ENCODE peak calls at places on chromosomes 3 and 15, in five cellular contexts. A is stomach, M is heart left ventricle, H is right lobe of liver, T is uterus. O is an unnamed sample. For H3K36me3, the result is how much of the 10 kb centered on the place peaks cover.

GRCh38 chr3:113214917-113215595 is 3.7 kb downstream of the BOC start:
- DNase-seq in A (no peak), M (no peak), H (no peak), T (no peak), O (no peak)

GRCh38 chr15:34318277-34319079 is 19.1 kb downstream of the SLC12A6 start:
- DNase-seq in T (peak), M (peak), H (peak), A (peak), O (peak)

GRCh38 chr15:92902020-92902419 is 1.9 kb downstream of the CHD2 start:
- DNase-seq in T (no peak), H (no peak), M (no peak), A (no peak), O (no peak)

GRCh38 chr15:56797720-56798275 is 64.5 kb upstream of the ZNF280D start:
- DNase-seq in A (no peak), H (no peak), T (no peak), M (no peak), O (no peak)

GRCh38 chr3:114685053-114685630 is 391.3 kb downstream of the TIGIT start:
- DNase-seq in A (peak), T (no peak), H (no peak), M (no peak), O (no peak)

GRCh38 chr15:73781038-73781925 is 28.1 kb upstream of the INSYN1 start:
- DNase-seq in M (no peak), H (no peak), A (no peak), T (no peak), O (no peak)

GRCh38 chr15:70859322-70859908 is 5.5 kb upstream of the LARP6 start:
- DNase-seq in T (no peak), H (no peak), M (no peak), A (no peak), O (no peak)

GRCh38 chr15:87916208-87916607 is 340.3 kb downstream of the NTRK3 start:
- DNase-seq in H (no peak), A (no peak), T (no peak), M (no peak), O (no peak)

GRCh38 chr3:114115151-114115550 is 58.6 kb downstream of the QTRT2 start:
- DNase-seq in H (no peak), M (no peak), T (no peak), A (no peak), O (no peak)

GRCh38 chr3:175940881-175941280 is 1081.7 kb downstream of the NAALADL2 start:
- DNase-seq in H (no peak), M (no peak), A (no peak), T (no peak), O (no peak)

GRCh38 chr3:18189651-18190050 is 235.5 kb downstream of the SATB1 start:
- DNase-seq in H (no peak), A (no peak), M (no peak), T (no peak), O (peak)

GRCh38 chr3:31522152-31522551 is 10.6 kb upstream of the STT3B start:
- DNase-seq in T (no peak), A (no peak), H (no peak), M (no peak), O (peak)

GRCh38 chr3:30604566-30604965 is 1.8 kb upstream of the TGFBR2 start:
- DNase-seq in A (no peak), H (no peak), M (no peak), T (no peak), O (no peak)

GRCh38 chr3:196463478-196463756 is 31.2 kb upstream of the UBXN7 start:
- DNase-seq in M (no peak), H (no peak), T (no peak), A (no peak), O (no peak)

GRCh38 chr3:10074666-10075065 is 33.4 kb downstream of the FANCD2OS start:
- DNase-seq in H (no peak), T (no peak), M (no peak), A (no peak), O (no peak)

GRCh38 chr3:53223025-53223424 is 32.8 kb downstream of the TKT start:
- DNase-seq in A (no peak), H (no peak), T (no peak), M (no peak), O (no peak)

GRCh38 chr3:67765575-67765974 is 111.2 kb upstream of the SUCLG2 start:
- DNase-seq in T (no peak), A (no peak), H (no peak), M (no peak), O (no peak)

GRCh38 chr3:15645740-15646490 is 44.4 kb downstream of the BTD start:
- DNase-seq in H (no peak), A (no peak), T (peak), M (no peak), O (no peak)

GRCh38 chr15:25173241-25174028 is 218.6 kb downstream of the SNRPN start:
- DNase-seq in T (peak), A (peak), H (peak), M (peak), O (no peak)

GRCh38 chr15:67943475-67943874 is 103.6 kb upstream of the RNU6-1 start:
- DNase-seq in A (no peak), H (no peak), T (no peak), M (no peak), O (no peak)

GRCh38 chr3:141323936-141324704 is 44.2 kb upstream of the ZBTB38 start:
- DNase-seq in M (no peak), A (no peak), T (no peak), H (no peak), O (no peak)
- H3K36me3 ChIP-seq in M (under half), A (under half), T (under half), H (under half), O (under half)

GRCh38 chr3:59046839-59047238 is 3.0 kb downstream of the CFAP20DC start:
- DNase-seq in M (no peak), T (no peak), A (no peak), H (no peak), O (no peak)

GRCh38 chr3:59052803-59053411 is 3.1 kb upstream of the CFAP20DC start:
- DNase-seq in M (no peak), A (no peak), H (no peak), T (no peak), O (peak)

GRCh38 chr3:59049671-59050331 is at the start of gene CFAP20DC:
- DNase-seq in A (peak), T (peak), H (peak), M (peak), O (peak)
- TF ChIP-seq POLR2A in A (no peak), T (peak), H (peak), M (no peak), O (peak)

GRCh38 chr3:142566096-142566495 is 12.4 kb downstream of the ATR start:
- DNase-seq in H (no peak), T (no peak), M (no peak), A (no peak), O (no peak)
- H3K36me3 ChIP-seq in H (under half), T (under half), M (half or more), A (half or more), O (under half)

DNA sequence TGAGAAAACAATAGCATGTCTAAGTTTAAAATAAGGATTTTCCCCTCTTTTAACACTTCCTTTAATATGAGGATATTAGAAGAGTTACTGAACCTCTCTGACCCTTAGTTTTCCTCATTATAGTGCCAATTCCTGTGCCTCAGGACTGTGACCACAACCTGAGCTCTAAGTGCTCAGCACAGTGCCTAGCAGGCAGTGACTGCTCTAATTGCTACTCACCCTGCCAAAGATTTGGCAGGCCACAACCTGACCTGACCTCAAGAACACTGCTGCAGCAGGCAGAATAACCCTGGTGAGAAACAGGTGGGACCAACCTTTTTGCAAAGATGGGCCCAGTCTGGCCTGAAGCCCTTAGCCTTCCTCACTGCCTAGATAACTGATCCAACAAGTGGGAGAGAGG is 35.7 kb downstream of the NBEAL2 start:
- DNase-seq in M (no peak), A (no peak), T (no peak), H (no peak), O (no peak)
- TF ChIP-seq POLR2A in M (no peak), A (no peak), T (no peak), H (no peak), O (no peak)

DNA sequence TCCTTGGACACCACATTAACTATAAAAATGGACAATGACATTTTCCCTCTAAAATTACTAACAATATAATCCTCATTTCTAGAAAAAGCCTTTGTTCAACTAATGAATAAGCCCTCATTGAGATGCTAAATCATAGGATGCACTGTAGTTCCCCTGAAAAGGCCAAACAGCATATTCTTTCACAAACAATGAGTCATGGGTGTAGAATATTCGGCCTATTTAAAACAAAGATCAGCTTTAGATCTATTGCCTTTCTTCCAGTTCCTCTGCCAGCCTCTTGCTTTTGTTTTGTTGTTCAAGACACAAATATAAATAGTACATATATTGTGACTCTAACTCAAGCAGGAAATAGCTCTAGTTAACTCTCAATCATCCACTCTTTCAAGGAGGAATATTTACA is 82.5 kb downstream of the ADAM10 start:
- DNase-seq in T (no peak), M (no peak), A (no peak), H (no peak), O (no peak)
- H3K36me3 ChIP-seq in T (under half), M (under half), A (under half), H (under half), O (under half)

GRCh38 chr3:169660709-169661566 is 2.6 kb downstream of the MECOM start:
- DNase-seq in A (peak), M (peak), H (no peak), T (no peak), O (peak)

GRCh38 chr3:169662215-169663070 is 1.1 kb downstream of the MECOM start:
- DNase-seq in M (peak), A (peak), T (peak), H (peak), O (peak)

GRCh38 chr3:169664034-169664820 is 715 bp upstream of the MECOM start:
- DNase-seq in T (no peak), M (peak), H (no peak), A (peak), O (peak)

GRCh38 chr3:169659858-169660614 is 3.5 kb downstream of the MECOM start:
- DNase-seq in A (peak), H (no peak), T (no peak), M (peak), O (peak)

DNA sequence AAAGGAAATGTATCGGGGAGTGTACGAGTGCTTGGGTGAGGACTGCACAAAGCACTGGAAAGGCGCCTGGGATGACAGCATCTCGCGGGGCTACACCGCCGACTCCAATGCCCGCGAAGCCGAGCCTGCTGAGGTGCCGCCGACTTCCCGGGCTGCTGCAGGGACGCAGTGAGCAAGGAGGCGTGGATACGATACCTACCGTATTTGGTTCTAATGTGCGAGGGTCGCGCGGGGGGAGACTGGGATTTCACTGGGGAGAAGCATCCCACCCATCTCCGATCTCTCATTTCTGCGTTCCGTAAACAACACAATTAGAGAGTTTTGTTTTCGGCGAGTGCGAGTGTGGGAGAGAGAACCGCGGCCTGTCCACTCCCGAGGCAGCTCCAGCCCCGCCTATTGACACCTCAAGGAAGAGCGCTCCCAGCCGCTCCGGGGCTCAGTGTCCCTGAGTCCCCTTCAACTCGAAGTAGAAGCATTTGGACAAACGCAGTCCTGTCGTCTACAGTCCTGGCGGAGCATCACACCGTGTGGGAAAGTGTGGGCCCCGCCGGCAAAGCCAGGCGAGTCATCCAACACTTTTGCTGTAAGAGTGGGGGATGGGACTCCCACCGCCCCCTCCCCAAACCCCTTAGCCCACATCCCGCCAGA is 1.8 kb downstream of the MECOM start:
- DNase-seq in M (peak), H (no peak), T (no peak), A (peak), O (peak)
- TF ChIP-seq POLR2A in M (no peak), H (no peak), T (no peak), A (no peak), O (no peak)

GRCh38 chr3:134194247-134194646 is 56.4 kb downstream of the RYK start:
- DNase-seq in A (no peak), M (no peak), T (no peak), H (no peak), O (no peak)

GRCh38 chr3:134201201-134202130 is 49.2 kb downstream of the RYK start:
- DNase-seq in H (no peak), M (no peak), T (no peak), A (no peak), O (no peak)

GRCh38 chr3:134197681-134198261 is 52.9 kb downstream of the RYK start:
- DNase-seq in A (no peak), T (no peak), H (no peak), M (no peak), O (no peak)

GRCh38 chr3:134199240-134199639 is 51.4 kb downstream of the RYK start:
- DNase-seq in H (no peak), M (no peak), A (no peak), T (no peak), O (no peak)

GRCh38 chr3:134198414-134198813 is 52.2 kb downstream of the RYK start:
- DNase-seq in M (no peak), T (no peak), A (no peak), H (no peak), O (no peak)
- H3K36me3 ChIP-seq in M (half or more), T (under half), A (half or more), H (under half), O (under half)

GRCh38 chr3:188152660-188153497 is 1.1 kb upstream of the LPP start:
- DNase-seq in A (peak), H (peak), M (no peak), T (peak), O (peak)
- TF ChIP-seq POLR2A in A (no peak), H (no peak), M (no peak), T (no peak), O (no peak)

O was measured in body of pancreas.